ENCODE peak calls at places on chromosomes 4 and X, in six cellular contexts. One of them, this sample, is unnamed.

GRCh38 chrX:101803451-101803850 is 128.4 kb downstream of the ZMAT1 start:
- DNase-seq in K562: no peak
- DNase-seq in HepG2: no peak
- DNase-seq in A549: no peak
- DNase-seq in GM12878: no peak
- DNase-seq in endothelial cell of umbilical vein: peak
- DNase-seq in this sample: no peak

GRCh38 chr4:92101609-92102231 is 202.0 kb upstream of the GRID2 start:
- DNase-seq in A549: no peak
- DNase-seq in K562: no peak
- DNase-seq in HepG2: no peak
- DNase-seq in GM12878: no peak
- DNase-seq in endothelial cell of umbilical vein: no peak
- DNase-seq in this sample: no peak

GRCh38 chrX:105313596-105313995 is 93.1 kb upstream of the TEX13A start:
- DNase-seq in GM12878: no peak
- DNase-seq in A549: no peak
- DNase-seq in HepG2: no peak
- DNase-seq in K562: no peak
- DNase-seq in endothelial cell of umbilical vein: peak
- DNase-seq in this sample: no peak

GRCh38 chr4:33923469-33923868 is 2320.8 kb downstream of the ARAP2 start:
- DNase-seq in K562: no peak
- DNase-seq in HepG2: no peak
- DNase-seq in GM12878: no peak
- DNase-seq in A549: no peak
- DNase-seq in endothelial cell of umbilical vein: no peak
- DNase-seq in this sample: no peak

GRCh38 chrX:63350551-63350950 is 581 bp downstream of the SPIN4 start:
- DNase-seq in endothelial cell of umbilical vein: peak
- DNase-seq in HepG2: peak
- DNase-seq in A549: peak
- DNase-seq in GM12878: peak
- DNase-seq in K562: peak
- DNase-seq in this sample: peak

GRCh38 chr4:183205682-183206081 is 106.6 kb downstream of the WWC2 start:
- DNase-seq in HepG2: no peak
- DNase-seq in K562: no peak
- DNase-seq in GM12878: no peak
- DNase-seq in A549: no peak
- DNase-seq in endothelial cell of umbilical vein: no peak
- DNase-seq in this sample: no peak

GRCh38 chr4:188372856-188373255 is 233.6 kb downstream of the TRIML1 start:
- DNase-seq in A549: peak
- DNase-seq in endothelial cell of umbilical vein: no peak
- DNase-seq in K562: no peak
- DNase-seq in HepG2: peak
- DNase-seq in GM12878: no peak
- DNase-seq in this sample: no peak

GRCh38 chrX:54785901-54786300 is 12.2 kb downstream of the ITIH6 start:
- DNase-seq in endothelial cell of umbilical vein: no peak
- DNase-seq in A549: no peak
- DNase-seq in HepG2: peak
- DNase-seq in GM12878: no peak
- DNase-seq in K562: peak
- DNase-seq in this sample: peak

GRCh38 chr4:41882622-41883347 is 52.4 kb upstream of the TMEM33 start:
- DNase-seq in A549: peak
- DNase-seq in GM12878: no peak
- DNase-seq in HepG2: no peak
- DNase-seq in K562: peak
- DNase-seq in endothelial cell of umbilical vein: peak
- DNase-seq in this sample: peak

GRCh38 chrX:153703036-153703370 is 15.3 kb downstream of the SLC6A8 start:
- DNase-seq in K562: no peak
- DNase-seq in GM12878: no peak
- DNase-seq in HepG2: no peak
- DNase-seq in endothelial cell of umbilical vein: no peak
- DNase-seq in A549: no peak
- DNase-seq in this sample: no peak

GRCh38 chr4:123250843-123251242 is 145.8 kb upstream of the SPRY1 start:
- DNase-seq in HepG2: no peak
- DNase-seq in A549: no peak
- DNase-seq in endothelial cell of umbilical vein: peak
- DNase-seq in GM12878: no peak
- DNase-seq in K562: no peak
- DNase-seq in this sample: no peak

GRCh38 chr4:47930971-47931804 is 16.8 kb upstream of the NFXL1 start:
- DNase-seq in HepG2: no peak
- DNase-seq in K562: no peak
- DNase-seq in endothelial cell of umbilical vein: peak
- DNase-seq in GM12878: no peak
- DNase-seq in A549: no peak
- DNase-seq in this sample: no peak

GRCh38 chr4:86596802-86597201 is 2.7 kb downstream of the PTPN13 start:
- DNase-seq in K562: no peak
- DNase-seq in GM12878: no peak
- DNase-seq in A549: no peak
- DNase-seq in HepG2: no peak
- DNase-seq in endothelial cell of umbilical vein: no peak
- DNase-seq in this sample: peak

GRCh38 chr4:112284166-112284565 is 1.5 kb downstream of the TIFA start:
- DNase-seq in A549: no peak
- DNase-seq in GM12878: no peak
- DNase-seq in endothelial cell of umbilical vein: peak
- DNase-seq in HepG2: no peak
- DNase-seq in K562: peak
- DNase-seq in this sample: no peak

GRCh38 chr4:126223784-126224407 is 909.1 kb downstream of the FAT4 start:
- DNase-seq in HepG2: peak
- DNase-seq in A549: no peak
- DNase-seq in K562: no peak
- DNase-seq in GM12878: no peak
- DNase-seq in endothelial cell of umbilical vein: peak
- DNase-seq in this sample: peak

GRCh38 chrX:23661671-23662070 is 5.6 kb upstream of the PRDX4 start:
- DNase-seq in A549: no peak
- DNase-seq in GM12878: no peak
- DNase-seq in endothelial cell of umbilical vein: no peak
- DNase-seq in K562: no peak
- DNase-seq in HepG2: no peak
- DNase-seq in this sample: no peak

GRCh38 chrX:110404376-110404775 is 45.7 kb downstream of the RTL9 start:
- DNase-seq in HepG2: no peak
- DNase-seq in GM12878: no peak
- DNase-seq in A549: no peak
- DNase-seq in endothelial cell of umbilical vein: no peak
- DNase-seq in K562: no peak
- DNase-seq in this sample: no peak

GRCh38 chrX:143635915-143636314 is at the start of gene SLITRK4:
- DNase-seq in endothelial cell of umbilical vein: no peak
- DNase-seq in HepG2: no peak
- DNase-seq in K562: no peak
- DNase-seq in A549: no peak
- DNase-seq in GM12878: no peak
- DNase-seq in this sample: no peak

GRCh38 chr4:125985856-125986255 is 671.1 kb downstream of the FAT4 start:
- DNase-seq in GM12878: peak
- DNase-seq in endothelial cell of umbilical vein: no peak
- DNase-seq in K562: no peak
- DNase-seq in A549: no peak
- DNase-seq in HepG2: no peak
- DNase-seq in this sample: peak

GRCh38 chr4:122602277-122603142 is 18.4 kb downstream of the IL21 start:
- DNase-seq in GM12878: no peak
- DNase-seq in K562: peak
- DNase-seq in HepG2: peak
- DNase-seq in endothelial cell of umbilical vein: peak
- DNase-seq in A549: peak
- DNase-seq in this sample: peak

GRCh38 chrX:41148553-41148952 is 63.3 kb downstream of the USP9X start:
- DNase-seq in HepG2: no peak
- DNase-seq in endothelial cell of umbilical vein: peak
- DNase-seq in K562: no peak
- DNase-seq in A549: peak
- DNase-seq in GM12878: no peak
- DNase-seq in this sample: no peak

GRCh38 chrX:3393581-3394111 is 47.2 kb upstream of the MXRA5 start:
- DNase-seq in K562: no peak
- DNase-seq in A549: no peak
- DNase-seq in GM12878: no peak
- DNase-seq in endothelial cell of umbilical vein: peak
- DNase-seq in HepG2: no peak
- DNase-seq in this sample: no peak

GRCh38 chr4:71460368-71460767 is 121.5 kb downstream of the SLC4A4 start:
- DNase-seq in endothelial cell of umbilical vein: no peak
- DNase-seq in GM12878: no peak
- DNase-seq in A549: no peak
- DNase-seq in HepG2: no peak
- DNase-seq in K562: no peak
- DNase-seq in this sample: no peak

GRCh38 chr4:71461422-71461821 is 122.6 kb downstream of the SLC4A4 start:
- DNase-seq in HepG2: no peak
- DNase-seq in K562: no peak
- DNase-seq in endothelial cell of umbilical vein: no peak
- DNase-seq in GM12878: no peak
- DNase-seq in A549: no peak
- DNase-seq in this sample: no peak

GRCh38 chr4:71453516-71453915 is 114.7 kb downstream of the SLC4A4 start:
- DNase-seq in GM12878: no peak
- DNase-seq in HepG2: no peak
- DNase-seq in A549: no peak
- DNase-seq in K562: no peak
- DNase-seq in endothelial cell of umbilical vein: no peak
- DNase-seq in this sample: no peak

DNA sequence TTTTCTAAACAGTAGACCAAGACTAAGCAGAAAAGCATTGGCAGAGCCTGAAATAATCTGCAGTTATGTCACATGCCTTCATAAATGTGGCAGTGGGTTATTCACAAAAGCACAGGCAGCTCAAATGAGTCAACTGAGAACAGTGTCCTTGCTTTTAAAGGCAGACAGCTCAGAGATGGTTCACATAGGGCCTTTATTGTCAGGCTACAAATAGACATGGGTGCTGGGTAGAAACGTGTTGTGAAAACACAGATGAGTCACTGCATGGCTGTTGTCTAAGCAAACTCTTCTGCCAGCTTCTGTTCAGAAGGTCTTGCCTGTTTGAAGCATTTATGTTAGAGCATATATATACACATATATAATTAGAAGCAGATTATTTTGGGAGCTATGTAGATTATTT is 118.0 kb downstream of the SLC4A4 start:
- DNase-seq in endothelial cell of umbilical vein: no peak
- DNase-seq in K562: no peak
- DNase-seq in A549: peak
- DNase-seq in HepG2: peak
- DNase-seq in GM12878: no peak
- DNase-seq in this sample: peak
- TF ChIP-seq MYC in endothelial cell of umbilical vein: no peak
- TF ChIP-seq MYC in K562: no peak
- TF ChIP-seq MYC in A549: no peak
- TF ChIP-seq MYC in HepG2: no peak
- TF ChIP-seq MYC in GM12878: no peak
- TF ChIP-seq MYC in this sample: no peak

DNA sequence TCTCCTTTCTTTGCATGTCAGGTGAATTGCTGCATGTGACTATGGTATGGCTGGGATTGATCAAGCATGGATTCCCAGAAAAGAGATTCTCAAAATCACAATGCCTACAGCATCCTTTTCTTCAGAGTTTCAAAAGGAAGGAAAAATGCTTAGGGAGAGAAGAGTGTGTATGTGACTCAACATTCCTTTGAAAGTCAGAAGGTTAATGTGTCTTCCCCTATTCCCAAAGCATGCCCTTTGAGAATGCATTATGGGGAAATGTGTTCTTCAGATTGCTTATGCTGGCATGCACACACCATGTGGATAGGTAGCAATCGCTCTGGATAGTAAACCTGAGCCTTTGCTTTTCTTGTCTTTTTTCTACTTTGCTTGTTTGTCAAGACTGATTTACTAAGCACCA is 78.5 kb downstream of the ELOVL6 start:
- DNase-seq in endothelial cell of umbilical vein: peak
- DNase-seq in HepG2: no peak
- DNase-seq in K562: no peak
- DNase-seq in GM12878: no peak
- DNase-seq in A549: no peak
- DNase-seq in this sample: no peak
- TF ChIP-seq MAX in endothelial cell of umbilical vein: no peak
- TF ChIP-seq MAX in HepG2: no peak
- TF ChIP-seq MAX in K562: no peak
- TF ChIP-seq MAX in GM12878: no peak
- TF ChIP-seq MAX in A549: no peak
- TF ChIP-seq MAX in this sample: no peak

GRCh38 chr4:1808396-1808795 is 15.3 kb downstream of the FGFR3 start:
- DNase-seq in endothelial cell of umbilical vein: no peak
- DNase-seq in A549: no peak
- DNase-seq in K562: no peak
- DNase-seq in HepG2: no peak
- DNase-seq in GM12878: no peak
- DNase-seq in this sample: no peak

GRCh38 chr4:1808851-1809753 is 16.0 kb downstream of the FGFR3 start:
- DNase-seq in HepG2: no peak
- DNase-seq in K562: no peak
- DNase-seq in endothelial cell of umbilical vein: no peak
- DNase-seq in A549: no peak
- DNase-seq in GM12878: no peak
- DNase-seq in this sample: no peak

GRCh38 chr4:1807258-1807777 is 14.2 kb downstream of the FGFR3 start:
- DNase-seq in endothelial cell of umbilical vein: no peak
- DNase-seq in GM12878: no peak
- DNase-seq in HepG2: no peak
- DNase-seq in A549: no peak
- DNase-seq in K562: peak
- DNase-seq in this sample: no peak

GRCh38 chr4:1810765-1811164 is 17.7 kb downstream of the FGFR3 start:
- DNase-seq in K562: no peak
- DNase-seq in endothelial cell of umbilical vein: no peak
- DNase-seq in GM12878: no peak
- DNase-seq in A549: no peak
- DNase-seq in HepG2: no peak
- DNase-seq in this sample: no peak

GRCh38 chr4:1809754-1810502 is 16.8 kb downstream of the FGFR3 start:
- DNase-seq in HepG2: peak
- DNase-seq in K562: peak
- DNase-seq in GM12878: no peak
- DNase-seq in A549: peak
- DNase-seq in endothelial cell of umbilical vein: peak
- DNase-seq in this sample: peak
- TF ChIP-seq POLR2A in HepG2: no peak
- TF ChIP-seq POLR2A in K562: peak
- TF ChIP-seq POLR2A in GM12878: peak
- TF ChIP-seq POLR2A in A549: no peak
- TF ChIP-seq POLR2A in endothelial cell of umbilical vein: no peak
- TF ChIP-seq POLR2A in this sample: no peak

DNA sequence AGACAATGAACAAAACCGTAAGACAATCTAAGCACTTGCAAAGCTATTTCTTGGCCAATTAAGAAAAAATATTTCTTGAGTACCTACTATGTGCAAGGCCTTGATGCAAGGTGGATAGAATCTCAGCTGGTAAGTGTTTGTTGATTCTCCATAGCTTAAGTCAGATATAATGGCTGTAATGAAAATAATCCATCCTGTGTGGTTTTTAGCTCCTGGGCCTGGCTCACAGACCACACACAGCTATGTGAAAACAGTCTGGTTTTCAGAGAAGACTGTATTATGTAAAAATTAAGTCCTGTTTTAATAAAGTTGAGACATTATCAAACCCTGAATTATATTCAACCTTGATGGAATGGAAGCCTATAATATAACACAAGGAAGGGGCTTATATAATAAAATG is 7.8 kb upstream of the DDIT4L start:
- DNase-seq in HepG2: no peak
- DNase-seq in A549: no peak
- DNase-seq in GM12878: no peak
- DNase-seq in endothelial cell of umbilical vein: no peak
- DNase-seq in K562: no peak
- DNase-seq in this sample: no peak
- TF ChIP-seq MYC in HepG2: no peak
- TF ChIP-seq MYC in A549: no peak
- TF ChIP-seq MYC in GM12878: no peak
- TF ChIP-seq MYC in endothelial cell of umbilical vein: no peak
- TF ChIP-seq MYC in K562: no peak
- TF ChIP-seq MYC in this sample: no peak